ENCODE peak calls at places on chromosomes 3 and 15, in ten cellular contexts. One of them, this sample, is unnamed.

GRCh38 chr3:43794776-43795175 is 104.0 kb downstream of the ABHD5 start:
- DNase-seq in NCI-H2081 treated with DMSO at 0.1 percent for 48 hours: no peak
- DNase-seq in stimulated activated effector memory CD8-positive, alpha-beta T cell treated with anti-CD3 and anti-CD28 coated beads, Interleukin-12 subunit alpha, Interleukin-12 subunit beta, amount 100 ng/mL, for 72 hours: no peak
- DNase-seq in stimulated activated CD4-positive, alpha-beta T cell treated with anti-CD3 and anti-CD28 coated beads, Interleukin-12 subunit alpha, Interleukin-12 subunit beta, amount 100 ng/mL, for 24 hours: no peak
- DNase-seq in T-helper 17 cell: no peak
- DNase-seq in NCI-H1694: no peak
- DNase-seq in NCI-H748 treated with DMSO at 0.1 percent for 48 hours: no peak
- DNase-seq in choroid plexus epithelial cell: peak
- DNase-seq in activated CD4-positive, alpha-beta T cell treated with anti-CD3 and anti-CD28 coated beads for 36 hours: no peak
- DNase-seq in Kasumi-1: no peak
- DNase-seq in this sample: no peak

GRCh38 chr3:15014606-15015328 is 50.3 kb downstream of the MRPS25 start:
- DNase-seq in choroid plexus epithelial cell: peak
- DNase-seq in NCI-H2081 treated with DMSO at 0.1 percent for 48 hours: no peak
- DNase-seq in NCI-H1694: no peak
- DNase-seq in stimulated activated CD4-positive, alpha-beta T cell treated with anti-CD3 and anti-CD28 coated beads, Interleukin-12 subunit alpha, Interleukin-12 subunit beta, amount 100 ng/mL, for 24 hours: no peak
- DNase-seq in NCI-H748 treated with DMSO at 0.1 percent for 48 hours: no peak
- DNase-seq in stimulated activated effector memory CD8-positive, alpha-beta T cell treated with anti-CD3 and anti-CD28 coated beads, Interleukin-12 subunit alpha, Interleukin-12 subunit beta, amount 100 ng/mL, for 72 hours: no peak
- DNase-seq in Kasumi-1: no peak
- DNase-seq in activated CD4-positive, alpha-beta T cell treated with anti-CD3 and anti-CD28 coated beads for 36 hours: no peak
- DNase-seq in T-helper 17 cell: no peak
- DNase-seq in this sample: no peak

GRCh38 chr3:151169262-151169661 is 33.8 kb downstream of the GPR171 start:
- DNase-seq in choroid plexus epithelial cell: no peak
- DNase-seq in NCI-H748 treated with DMSO at 0.1 percent for 48 hours: no peak
- DNase-seq in stimulated activated CD4-positive, alpha-beta T cell treated with anti-CD3 and anti-CD28 coated beads, Interleukin-12 subunit alpha, Interleukin-12 subunit beta, amount 100 ng/mL, for 24 hours: no peak
- DNase-seq in stimulated activated effector memory CD8-positive, alpha-beta T cell treated with anti-CD3 and anti-CD28 coated beads, Interleukin-12 subunit alpha, Interleukin-12 subunit beta, amount 100 ng/mL, for 72 hours: no peak
- DNase-seq in Kasumi-1: peak
- DNase-seq in NCI-H1694: no peak
- DNase-seq in activated CD4-positive, alpha-beta T cell treated with anti-CD3 and anti-CD28 coated beads for 36 hours: no peak
- DNase-seq in T-helper 17 cell: no peak
- DNase-seq in NCI-H2081 treated with DMSO at 0.1 percent for 48 hours: no peak
- DNase-seq in this sample: no peak

GRCh38 chr3:123379041-123379830 is 69.7 kb downstream of the ADCY5 start:
- DNase-seq in T-helper 17 cell: no peak
- DNase-seq in stimulated activated effector memory CD8-positive, alpha-beta T cell treated with anti-CD3 and anti-CD28 coated beads, Interleukin-12 subunit alpha, Interleukin-12 subunit beta, amount 100 ng/mL, for 72 hours: no peak
- DNase-seq in NCI-H748 treated with DMSO at 0.1 percent for 48 hours: no peak
- DNase-seq in stimulated activated CD4-positive, alpha-beta T cell treated with anti-CD3 and anti-CD28 coated beads, Interleukin-12 subunit alpha, Interleukin-12 subunit beta, amount 100 ng/mL, for 24 hours: no peak
- DNase-seq in choroid plexus epithelial cell: no peak
- DNase-seq in NCI-H2081 treated with DMSO at 0.1 percent for 48 hours: no peak
- DNase-seq in Kasumi-1: no peak
- DNase-seq in activated CD4-positive, alpha-beta T cell treated with anti-CD3 and anti-CD28 coated beads for 36 hours: no peak
- DNase-seq in NCI-H1694: no peak
- DNase-seq in this sample: no peak

GRCh38 chr3:46968783-46969428 is 7.6 kb downstream of the CCDC12 start:
- DNase-seq in stimulated activated CD4-positive, alpha-beta T cell treated with anti-CD3 and anti-CD28 coated beads, Interleukin-12 subunit alpha, Interleukin-12 subunit beta, amount 100 ng/mL, for 24 hours: no peak
- DNase-seq in choroid plexus epithelial cell: no peak
- DNase-seq in NCI-H2081 treated with DMSO at 0.1 percent for 48 hours: no peak
- DNase-seq in Kasumi-1: no peak
- DNase-seq in NCI-H748 treated with DMSO at 0.1 percent for 48 hours: no peak
- DNase-seq in activated CD4-positive, alpha-beta T cell treated with anti-CD3 and anti-CD28 coated beads for 36 hours: no peak
- DNase-seq in T-helper 17 cell: no peak
- DNase-seq in NCI-H1694: no peak
- DNase-seq in stimulated activated effector memory CD8-positive, alpha-beta T cell treated with anti-CD3 and anti-CD28 coated beads, Interleukin-12 subunit alpha, Interleukin-12 subunit beta, amount 100 ng/mL, for 72 hours: no peak
- DNase-seq in this sample: no peak

GRCh38 chr3:132659000-132659369 is 624 bp downstream of the ACAD11 start:
- DNase-seq in stimulated activated CD4-positive, alpha-beta T cell treated with anti-CD3 and anti-CD28 coated beads, Interleukin-12 subunit alpha, Interleukin-12 subunit beta, amount 100 ng/mL, for 24 hours: no peak
- DNase-seq in T-helper 17 cell: no peak
- DNase-seq in activated CD4-positive, alpha-beta T cell treated with anti-CD3 and anti-CD28 coated beads for 36 hours: no peak
- DNase-seq in choroid plexus epithelial cell: no peak
- DNase-seq in stimulated activated effector memory CD8-positive, alpha-beta T cell treated with anti-CD3 and anti-CD28 coated beads, Interleukin-12 subunit alpha, Interleukin-12 subunit beta, amount 100 ng/mL, for 72 hours: no peak
- DNase-seq in Kasumi-1: no peak
- DNase-seq in NCI-H1694: no peak
- DNase-seq in NCI-H2081 treated with DMSO at 0.1 percent for 48 hours: no peak
- DNase-seq in NCI-H748 treated with DMSO at 0.1 percent for 48 hours: no peak
- DNase-seq in this sample: no peak

GRCh38 chr3:13016083-13016725 is 57.0 kb downstream of the IQSEC1 start:
- DNase-seq in T-helper 17 cell: no peak
- DNase-seq in NCI-H1694: no peak
- DNase-seq in NCI-H748 treated with DMSO at 0.1 percent for 48 hours: no peak
- DNase-seq in Kasumi-1: peak
- DNase-seq in choroid plexus epithelial cell: no peak
- DNase-seq in NCI-H2081 treated with DMSO at 0.1 percent for 48 hours: no peak
- DNase-seq in stimulated activated effector memory CD8-positive, alpha-beta T cell treated with anti-CD3 and anti-CD28 coated beads, Interleukin-12 subunit alpha, Interleukin-12 subunit beta, amount 100 ng/mL, for 72 hours: peak
- DNase-seq in activated CD4-positive, alpha-beta T cell treated with anti-CD3 and anti-CD28 coated beads for 36 hours: peak
- DNase-seq in stimulated activated CD4-positive, alpha-beta T cell treated with anti-CD3 and anti-CD28 coated beads, Interleukin-12 subunit alpha, Interleukin-12 subunit beta, amount 100 ng/mL, for 24 hours: no peak
- DNase-seq in this sample: no peak

GRCh38 chr15:99343836-99344551 is 92.7 kb downstream of the LRRC28 start:
- DNase-seq in NCI-H748 treated with DMSO at 0.1 percent for 48 hours: no peak
- DNase-seq in NCI-H1694: no peak
- DNase-seq in choroid plexus epithelial cell: no peak
- DNase-seq in stimulated activated effector memory CD8-positive, alpha-beta T cell treated with anti-CD3 and anti-CD28 coated beads, Interleukin-12 subunit alpha, Interleukin-12 subunit beta, amount 100 ng/mL, for 72 hours: no peak
- DNase-seq in stimulated activated CD4-positive, alpha-beta T cell treated with anti-CD3 and anti-CD28 coated beads, Interleukin-12 subunit alpha, Interleukin-12 subunit beta, amount 100 ng/mL, for 24 hours: peak
- DNase-seq in Kasumi-1: no peak
- DNase-seq in NCI-H2081 treated with DMSO at 0.1 percent for 48 hours: no peak
- DNase-seq in T-helper 17 cell: peak
- DNase-seq in activated CD4-positive, alpha-beta T cell treated with anti-CD3 and anti-CD28 coated beads for 36 hours: peak
- DNase-seq in this sample: peak

GRCh38 chr3:47007482-47008257 is 28.2 kb downstream of the NBEAL2 start:
- DNase-seq in NCI-H2081 treated with DMSO at 0.1 percent for 48 hours: no peak
- DNase-seq in Kasumi-1: no peak
- DNase-seq in NCI-H1694: no peak
- DNase-seq in NCI-H748 treated with DMSO at 0.1 percent for 48 hours: no peak
- DNase-seq in activated CD4-positive, alpha-beta T cell treated with anti-CD3 and anti-CD28 coated beads for 36 hours: peak
- DNase-seq in T-helper 17 cell: no peak
- DNase-seq in choroid plexus epithelial cell: no peak
- DNase-seq in stimulated activated effector memory CD8-positive, alpha-beta T cell treated with anti-CD3 and anti-CD28 coated beads, Interleukin-12 subunit alpha, Interleukin-12 subunit beta, amount 100 ng/mL, for 72 hours: no peak
- DNase-seq in stimulated activated CD4-positive, alpha-beta T cell treated with anti-CD3 and anti-CD28 coated beads, Interleukin-12 subunit alpha, Interleukin-12 subunit beta, amount 100 ng/mL, for 24 hours: no peak
- DNase-seq in this sample: peak

GRCh38 chr15:38650384-38650783 is 85.8 kb upstream of the RASGRP1 start:
- DNase-seq in NCI-H748 treated with DMSO at 0.1 percent for 48 hours: no peak
- DNase-seq in NCI-H2081 treated with DMSO at 0.1 percent for 48 hours: no peak
- DNase-seq in NCI-H1694: no peak
- DNase-seq in T-helper 17 cell: no peak
- DNase-seq in Kasumi-1: no peak
- DNase-seq in choroid plexus epithelial cell: no peak
- DNase-seq in activated CD4-positive, alpha-beta T cell treated with anti-CD3 and anti-CD28 coated beads for 36 hours: no peak
- DNase-seq in stimulated activated CD4-positive, alpha-beta T cell treated with anti-CD3 and anti-CD28 coated beads, Interleukin-12 subunit alpha, Interleukin-12 subunit beta, amount 100 ng/mL, for 24 hours: no peak
- DNase-seq in stimulated activated effector memory CD8-positive, alpha-beta T cell treated with anti-CD3 and anti-CD28 coated beads, Interleukin-12 subunit alpha, Interleukin-12 subunit beta, amount 100 ng/mL, for 72 hours: no peak
- DNase-seq in this sample: no peak

GRCh38 chr3:11558918-11559815 is 84.5 kb downstream of the VGLL4 start:
- DNase-seq in choroid plexus epithelial cell: no peak
- DNase-seq in NCI-H1694: no peak
- DNase-seq in stimulated activated effector memory CD8-positive, alpha-beta T cell treated with anti-CD3 and anti-CD28 coated beads, Interleukin-12 subunit alpha, Interleukin-12 subunit beta, amount 100 ng/mL, for 72 hours: no peak
- DNase-seq in NCI-H748 treated with DMSO at 0.1 percent for 48 hours: no peak
- DNase-seq in activated CD4-positive, alpha-beta T cell treated with anti-CD3 and anti-CD28 coated beads for 36 hours: no peak
- DNase-seq in Kasumi-1: no peak
- DNase-seq in T-helper 17 cell: no peak
- DNase-seq in NCI-H2081 treated with DMSO at 0.1 percent for 48 hours: no peak
- DNase-seq in stimulated activated CD4-positive, alpha-beta T cell treated with anti-CD3 and anti-CD28 coated beads, Interleukin-12 subunit alpha, Interleukin-12 subunit beta, amount 100 ng/mL, for 24 hours: no peak
- DNase-seq in this sample: no peak

GRCh38 chr3:192372627-192373026 is 354.7 kb downstream of the FGF12 start:
- DNase-seq in NCI-H748 treated with DMSO at 0.1 percent for 48 hours: no peak
- DNase-seq in T-helper 17 cell: no peak
- DNase-seq in NCI-H2081 treated with DMSO at 0.1 percent for 48 hours: no peak
- DNase-seq in NCI-H1694: peak
- DNase-seq in stimulated activated CD4-positive, alpha-beta T cell treated with anti-CD3 and anti-CD28 coated beads, Interleukin-12 subunit alpha, Interleukin-12 subunit beta, amount 100 ng/mL, for 24 hours: no peak
- DNase-seq in stimulated activated effector memory CD8-positive, alpha-beta T cell treated with anti-CD3 and anti-CD28 coated beads, Interleukin-12 subunit alpha, Interleukin-12 subunit beta, amount 100 ng/mL, for 72 hours: no peak
- DNase-seq in Kasumi-1: no peak
- DNase-seq in activated CD4-positive, alpha-beta T cell treated with anti-CD3 and anti-CD28 coated beads for 36 hours: no peak
- DNase-seq in choroid plexus epithelial cell: no peak
- DNase-seq in this sample: no peak

GRCh38 chr15:46576611-46577010 is 941.8 kb downstream of the SQOR start:
- DNase-seq in Kasumi-1: no peak
- DNase-seq in T-helper 17 cell: no peak
- DNase-seq in stimulated activated CD4-positive, alpha-beta T cell treated with anti-CD3 and anti-CD28 coated beads, Interleukin-12 subunit alpha, Interleukin-12 subunit beta, amount 100 ng/mL, for 24 hours: no peak
- DNase-seq in NCI-H748 treated with DMSO at 0.1 percent for 48 hours: no peak
- DNase-seq in activated CD4-positive, alpha-beta T cell treated with anti-CD3 and anti-CD28 coated beads for 36 hours: no peak
- DNase-seq in NCI-H2081 treated with DMSO at 0.1 percent for 48 hours: no peak
- DNase-seq in choroid plexus epithelial cell: no peak
- DNase-seq in NCI-H1694: no peak
- DNase-seq in stimulated activated effector memory CD8-positive, alpha-beta T cell treated with anti-CD3 and anti-CD28 coated beads, Interleukin-12 subunit alpha, Interleukin-12 subunit beta, amount 100 ng/mL, for 72 hours: no peak
- DNase-seq in this sample: no peak

GRCh38 chr3:190265126-190265525 is 57.1 kb downstream of the CLDN1 start:
- DNase-seq in choroid plexus epithelial cell: peak
- DNase-seq in stimulated activated effector memory CD8-positive, alpha-beta T cell treated with anti-CD3 and anti-CD28 coated beads, Interleukin-12 subunit alpha, Interleukin-12 subunit beta, amount 100 ng/mL, for 72 hours: no peak
- DNase-seq in stimulated activated CD4-positive, alpha-beta T cell treated with anti-CD3 and anti-CD28 coated beads, Interleukin-12 subunit alpha, Interleukin-12 subunit beta, amount 100 ng/mL, for 24 hours: no peak
- DNase-seq in NCI-H1694: no peak
- DNase-seq in NCI-H748 treated with DMSO at 0.1 percent for 48 hours: no peak
- DNase-seq in T-helper 17 cell: no peak
- DNase-seq in activated CD4-positive, alpha-beta T cell treated with anti-CD3 and anti-CD28 coated beads for 36 hours: no peak
- DNase-seq in NCI-H2081 treated with DMSO at 0.1 percent for 48 hours: no peak
- DNase-seq in Kasumi-1: no peak
- DNase-seq in this sample: no peak

GRCh38 chr3:50503504-50503903 is at the start of gene CACNA2D2:
- DNase-seq in stimulated activated CD4-positive, alpha-beta T cell treated with anti-CD3 and anti-CD28 coated beads, Interleukin-12 subunit alpha, Interleukin-12 subunit beta, amount 100 ng/mL, for 24 hours: peak
- DNase-seq in T-helper 17 cell: peak
- DNase-seq in stimulated activated effector memory CD8-positive, alpha-beta T cell treated with anti-CD3 and anti-CD28 coated beads, Interleukin-12 subunit alpha, Interleukin-12 subunit beta, amount 100 ng/mL, for 72 hours: peak
- DNase-seq in choroid plexus epithelial cell: peak
- DNase-seq in NCI-H1694: peak
- DNase-seq in Kasumi-1: peak
- DNase-seq in NCI-H2081 treated with DMSO at 0.1 percent for 48 hours: no peak
- DNase-seq in activated CD4-positive, alpha-beta T cell treated with anti-CD3 and anti-CD28 coated beads for 36 hours: peak
- DNase-seq in NCI-H748 treated with DMSO at 0.1 percent for 48 hours: no peak
- DNase-seq in this sample: peak